ENCODE peak calls at places on chromosome 9, in ten cellular contexts. Y, O, N, A, Q, W, J, P, V and Z are unnamed samples.

GRCh38 chr9:135394699-135395645 is 84.6 kb upstream of the PPP1R26 start:
- DNase-seq in J (no peak), Q (no peak), Y (no peak), A (no peak), V (no peak), N (no peak), W (no peak), O (no peak), P (no peak), Z (no peak)

GRCh38 chr9:86368871-86369521 is 14.8 kb upstream of the TUT7 start:
- DNase-seq in A (peak; percentile 98), N (peak; percentile 60), W (no peak), J (no peak), Q (no peak), O (peak; percentile 72), V (no peak), P (no peak), Y (no peak), Z (no peak)

GRCh38 chr9:98929866-98930265 is 13.8 kb upstream of the COL15A1 start:
- DNase-seq in O (no peak), N (no peak), V (no peak), Y (no peak), P (no peak), J (no peak), A (peak; percentile 76), W (no peak), Q (peak; percentile 2), Z (peak; percentile 83)

GRCh38 chr9:96156578-96156977 is 145.4 kb downstream of the HSD17B3 start:
- DNase-seq in A (no peak), O (no peak), J (no peak), Q (no peak), V (no peak), Y (peak; percentile 51), W (no peak), N (no peak), P (no peak), Z (no peak)

GRCh38 chr9:120475341-120475740 is 104.6 kb downstream of the CDK5RAP2 start:
- DNase-seq in J (no peak), O (peak; percentile 87), N (no peak), Q (no peak), V (no peak), W (no peak), P (no peak), A (peak; percentile 96), Y (no peak), Z (peak; percentile 65)

GRCh38 chr9:105117111-105117682 is 127.3 kb upstream of the SLC44A1 start:
- DNase-seq in W (no peak), V (no peak), Y (no peak), P (no peak), N (no peak), O (no peak), Q (no peak), J (no peak), A (no peak), Z (no peak)

GRCh38 chr9:28389411-28389810 is 816.1 kb upstream of the C9orf72 start:
- DNase-seq in V (no peak), O (no peak), Q (no peak), A (no peak), W (no peak), N (no peak), P (no peak), Y (no peak), J (no peak), Z (no peak)

GRCh38 chr9:137575725-137576411 is 2.9 kb downstream of the DPH7 start:
- DNase-seq in V (no peak), Y (peak; percentile 55), W (peak; percentile 32), O (no peak), N (no peak), A (no peak), J (no peak), Q (no peak), P (no peak), Z (no peak)

GRCh38 chr9:21326526-21327139 is 8.6 kb downstream of the KLHL9 start:
- DNase-seq in N (peak; percentile 76), O (peak; percentile 25), Y (peak; percentile 62), W (no peak), P (no peak), J (no peak), A (peak; percentile 70), Q (no peak), V (no peak), Z (no peak)

GRCh38 chr9:652896-653295 is 188.6 kb upstream of the DMRT1 start:
- DNase-seq in W (peak; percentile 71), Y (no peak), P (no peak), O (no peak), N (peak; percentile 83), A (peak; percentile 55), Q (no peak), V (no peak), J (no peak), Z (no peak)

GRCh38 chr9:136346157-136346481 is 17.4 kb downstream of the DNLZ start:
- DNase-seq in W (no peak), O (no peak), V (no peak), A (no peak), Q (no peak), J (no peak), Y (no peak), P (no peak), N (no peak), Z (no peak)

GRCh38 chr9:135321580-135321979 is 158.0 kb upstream of the PPP1R26 start:
- DNase-seq in N (no peak), O (no peak), Y (no peak), P (no peak), J (no peak), A (no peak), V (no peak), Q (no peak), W (no peak), Z (no peak)

GRCh38 chr9:35660966-35661413 is 2.9 kb downstream of the CCDC107 start:
- DNase-seq in J (no peak), Y (no peak), O (no peak), Q (no peak), V (peak; percentile 33), N (no peak), A (peak; percentile 70), W (no peak), P (no peak), Z (no peak)

GRCh38 chr9:35657327-35658143 is at the start of gene RMRP:
- DNase-seq in Y (peak; percentile 99), J (peak; percentile 98), W (peak; percentile 97), Q (peak; percentile 99), O (peak; percentile 99), V (peak; percentile 99), N (peak; percentile 100), A (peak; percentile 100), P (peak; percentile 100), Z (peak; percentile 97)

GRCh38 chr9:35658144-35658893 is at the start of gene CCDC107:
- DNase-seq in Q (peak; percentile 81), A (peak; percentile 85), V (no peak), Y (peak; percentile 93), P (peak; percentile 85), O (peak; percentile 52), N (peak; percentile 86), W (peak; percentile 87), J (peak; percentile 82), Z (peak; percentile 87)

GRCh38 chr9:35658894-35659220 is 765 bp downstream of the CCDC107 start:
- DNase-seq in W (peak; percentile 42), N (peak; percentile 65), Y (peak; percentile 46), P (no peak), V (peak; percentile 24), J (no peak), O (peak; percentile 59), Q (peak; percentile 28), A (peak; percentile 57), Z (peak; percentile 55)

GRCh38 chr9:35659340-35659739 is 1.2 kb downstream of the CCDC107 start:
- DNase-seq in P (no peak), W (no peak), J (no peak), O (peak; percentile 42), A (peak; percentile 43), Y (peak; percentile 34), N (peak; percentile 18), Q (no peak), V (no peak), Z (no peak)
- H3K4me3 ChIP-seq in P (peak overlapping the region; percentile 95), W (peak overlapping the region; percentile 98), J (no peak overlapping the region), O (peak overlapping the region; percentile 78), A (peak overlapping the region; percentile 98), Y (peak overlapping the region; percentile 89), N (peak overlapping the region; percentile 65), Q (no peak overlapping the region), V (peak overlapping the region; percentile 68), Z (peak overlapping the region; percentile 94)

GRCh38 chr9:130680836-130681768 is 12.5 kb upstream of the EXOSC2 start:
- DNase-seq in A (peak; percentile 87), Q (peak; percentile 94), V (peak; percentile 81), O (peak; percentile 75), J (peak; percentile 80), P (peak; percentile 89), W (peak; percentile 67), Y (peak; percentile 87), N (peak; percentile 94), Z (peak; percentile 77)
- TF ChIP-seq CTCF in A (no peak), Q (no peak), V (no peak), O (no peak), J (no peak), P (no peak), W (no peak), Y (no peak), N (no peak), Z (no peak)

DNA sequence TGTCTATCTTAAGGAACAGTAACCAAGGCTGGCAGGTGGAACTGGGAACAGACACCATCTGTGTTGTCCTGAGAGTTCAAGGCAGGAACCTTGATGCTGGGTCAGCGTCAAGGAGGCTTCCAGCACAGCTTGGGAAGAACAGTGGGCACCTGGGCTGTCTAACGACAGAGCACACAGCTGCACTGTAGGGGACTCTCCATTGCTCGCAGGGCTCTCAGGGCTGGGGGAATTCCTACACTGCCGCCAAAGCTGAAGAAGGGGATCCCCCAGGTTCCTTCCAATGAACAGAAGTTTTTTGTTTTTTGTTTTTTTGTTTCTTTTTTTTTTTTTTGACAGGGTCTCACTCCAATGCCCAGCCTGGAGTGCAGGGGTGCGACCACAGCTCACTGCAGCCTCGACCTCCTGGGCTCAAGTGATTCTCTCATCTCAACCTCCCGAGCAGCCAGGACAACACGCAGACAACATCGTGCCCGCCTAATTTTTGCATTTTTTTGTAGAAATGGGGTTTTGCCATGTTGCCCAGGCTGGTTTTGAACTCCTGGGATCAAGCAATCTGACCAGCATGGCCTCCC is 81.9 kb downstream of the PTPN3 start:
- DNase-seq in V (no peak), A (no peak), Q (no peak), O (no peak), Y (peak; percentile 83), W (no peak), P (no peak), N (no peak), J (no peak), Z (no peak)
- H3K4me3 ChIP-seq in V (no peak overlapping the region), A (no peak overlapping the region), Q (no peak overlapping the region), O (no peak overlapping the region), Y (peak overlapping the region; percentile 15), W (peak overlapping the region; percentile 64), P (no peak overlapping the region), N (peak overlapping the region; percentile 72), J (no peak overlapping the region), Z (no peak overlapping the region)

DNA sequence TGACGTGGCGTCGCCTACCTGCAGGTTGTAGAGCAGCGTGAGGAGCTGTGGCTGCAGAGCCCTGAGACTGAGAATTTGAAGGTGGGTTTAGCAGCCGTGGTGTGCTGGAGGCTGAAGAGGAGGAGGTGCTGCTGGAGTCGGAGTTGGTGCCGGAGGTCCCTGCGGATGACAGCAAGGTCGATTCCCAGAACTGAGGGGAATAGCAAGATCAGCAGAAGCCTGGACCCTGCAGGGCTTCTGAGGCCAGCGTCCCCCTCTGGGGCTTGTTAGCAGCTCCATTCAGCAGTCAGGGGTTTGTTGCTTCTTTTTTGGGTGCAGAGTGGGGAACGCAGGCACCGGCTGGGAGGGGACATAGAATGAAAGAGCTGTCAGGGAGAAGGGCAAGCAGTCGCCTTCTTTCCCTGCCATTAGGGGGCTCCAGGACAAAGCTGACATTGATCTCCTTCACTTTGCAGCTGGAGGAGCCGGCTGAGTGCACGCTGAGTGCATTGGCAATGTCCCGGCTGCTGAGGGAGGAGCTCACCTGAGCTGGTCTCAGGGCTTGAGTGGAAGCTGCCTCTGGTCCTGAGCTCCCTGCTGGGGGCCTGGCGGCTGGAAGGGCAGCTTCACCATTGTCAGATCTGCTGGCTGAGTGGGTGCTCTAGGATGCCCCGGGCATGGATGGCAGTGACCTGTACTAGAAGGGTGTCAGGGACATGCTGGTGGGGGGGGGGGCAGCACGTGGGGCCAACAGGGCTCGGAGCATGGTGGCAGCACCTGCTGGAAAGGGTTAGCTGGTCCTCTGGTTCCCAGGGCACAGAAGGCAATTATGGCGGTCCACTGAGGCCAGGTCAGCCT is 20.8 kb downstream of the OBP2B start:
- DNase-seq in N (peak; percentile 52), V (peak; percentile 39), J (no peak), A (peak; percentile 13), Q (peak; percentile 84), Y (peak; percentile 29), O (no peak), P (peak; percentile 79), W (no peak), Z (no peak)
- TF ChIP-seq CTCF in N (peak; percentile 45), V (peak; percentile 58), J (no peak), A (peak; percentile 37), Q (peak; percentile 84), Y (peak; percentile 17), O (peak; percentile 3), P (peak; percentile 48), W (peak; percentile 43), Z (no peak)